ENCODE peak calls at places on chromosome 2, in nine cellular contexts. N, C, J, V, S, A, W, Y and D are unnamed samples.

GRCh38 chr2:111918383-111918806 is 20.0 kb downstream of the MERTK start:
- DNase-seq in V (peak), N (no peak), W (no peak), S (no peak), Y (no peak), C (no peak), J (peak), A (no peak), D (peak)

GRCh38 chr2:227703961-227704360 is 13.9 kb downstream of the SLC19A3 start:
- DNase-seq in A (no peak), V (no peak), Y (no peak), N (no peak), J (peak), W (peak), C (no peak), S (no peak), D (no peak)

GRCh38 chr2:70248810-70249438 is 496 bp upstream of the TIA1 start:
- DNase-seq in N (no peak), A (no peak), S (peak), Y (peak), V (peak), W (no peak), J (no peak), C (peak), D (no peak)

GRCh38 chr2:232415138-232415690 is 8.6 kb downstream of the ALPG start:
- DNase-seq in N (no peak), Y (no peak), W (no peak), A (no peak), C (no peak), S (no peak), V (no peak), J (no peak), D (no peak)

GRCh38 chr2:168849610-168850009 is 40.6 kb downstream of the SPC25 start:
- DNase-seq in W (peak), Y (no peak), V (peak), J (peak), A (no peak), C (peak), S (no peak), N (peak), D (peak)

GRCh38 chr2:100381240-100381639 is 36.2 kb downstream of the CHST10 start:
- DNase-seq in Y (peak), C (peak), J (peak), N (peak), A (peak), W (peak), V (peak), S (peak), D (peak)

GRCh38 chr2:158189526-158189925 is 87.8 kb downstream of the UPP2 start:
- DNase-seq in C (no peak), Y (no peak), V (no peak), J (no peak), A (no peak), N (no peak), S (no peak), W (no peak), D (no peak)

GRCh38 chr2:160322320-160322719 is 122.2 kb upstream of the ITGB6 start:
- DNase-seq in W (no peak), S (no peak), Y (no peak), N (no peak), J (no peak), V (no peak), A (no peak), C (no peak), D (no peak)

GRCh38 chr2:133511679-133512078 is 56.6 kb downstream of the NCKAP5 start:
- DNase-seq in J (no peak), V (no peak), Y (no peak), S (no peak), W (no peak), A (no peak), N (no peak), C (no peak), D (no peak)

GRCh38 chr2:14944562-14945346 is 312.2 kb downstream of the LRATD1 start:
- DNase-seq in Y (no peak), V (no peak), A (peak), N (no peak), W (peak), S (no peak), J (peak), C (no peak), D (no peak)

GRCh38 chr2:56369316-56369715 is 185.5 kb downstream of the CCDC85A start:
- DNase-seq in J (no peak), W (no peak), A (no peak), S (no peak), N (no peak), V (no peak), C (no peak), Y (no peak), D (no peak)

GRCh38 chr2:160293401-160293911 is 93.4 kb upstream of the ITGB6 start:
- DNase-seq in A (no peak), W (no peak), C (no peak), Y (no peak), J (peak), N (no peak), V (no peak), S (peak), D (no peak)

GRCh38 chr2:223997938-223998337 is 40.7 kb downstream of the MRPL44 start:
- DNase-seq in C (no peak), W (no peak), A (no peak), V (no peak), J (peak), Y (no peak), N (no peak), S (no peak), D (no peak)

GRCh38 chr2:2647156-2647555 is 316.1 kb upstream of the MYT1L start:
- DNase-seq in Y (no peak), C (no peak), A (no peak), J (peak), V (no peak), S (no peak), N (no peak), W (no peak), D (no peak)

DNA sequence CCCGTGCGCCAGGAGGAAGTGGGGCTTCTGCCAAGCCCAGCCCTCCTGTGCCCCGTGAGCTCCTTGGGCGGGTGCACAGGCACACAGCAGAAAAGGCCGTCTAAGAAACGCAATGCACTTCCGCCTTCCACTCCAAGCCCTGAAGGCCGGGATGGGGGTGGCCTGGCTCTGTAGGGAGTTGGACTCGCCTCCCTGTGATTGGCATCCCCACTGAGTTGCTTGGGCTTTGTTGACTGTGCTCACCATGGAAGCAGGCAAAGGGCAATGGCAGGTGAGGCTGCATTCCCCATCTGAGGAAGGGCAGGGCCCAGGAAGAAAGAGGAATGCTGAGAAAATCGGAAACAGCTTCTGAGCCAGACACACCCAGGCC is 66.8 kb downstream of the CRACDL start:
- DNase-seq in C (no peak), N (no peak), J (no peak), Y (peak), V (no peak), S (no peak), A (no peak), W (no peak), D (no peak)
- TF ChIP-seq POLR2A in C (no peak), N (no peak), J (no peak), Y (no peak), V (no peak), S (no peak), A (no peak), W (no peak), D (no peak)

GRCh38 chr2:74482801-74483674 is at the start of the genes CCDC142 and TTC31:
- DNase-seq in V (peak), J (peak), W (peak), S (peak), C (peak), N (peak), A (peak), Y (peak), D (peak)
- TF ChIP-seq POLR2A in V (peak), J (peak), W (peak), S (no peak), C (peak), N (no peak), A (peak), Y (no peak), D (peak)

DNA sequence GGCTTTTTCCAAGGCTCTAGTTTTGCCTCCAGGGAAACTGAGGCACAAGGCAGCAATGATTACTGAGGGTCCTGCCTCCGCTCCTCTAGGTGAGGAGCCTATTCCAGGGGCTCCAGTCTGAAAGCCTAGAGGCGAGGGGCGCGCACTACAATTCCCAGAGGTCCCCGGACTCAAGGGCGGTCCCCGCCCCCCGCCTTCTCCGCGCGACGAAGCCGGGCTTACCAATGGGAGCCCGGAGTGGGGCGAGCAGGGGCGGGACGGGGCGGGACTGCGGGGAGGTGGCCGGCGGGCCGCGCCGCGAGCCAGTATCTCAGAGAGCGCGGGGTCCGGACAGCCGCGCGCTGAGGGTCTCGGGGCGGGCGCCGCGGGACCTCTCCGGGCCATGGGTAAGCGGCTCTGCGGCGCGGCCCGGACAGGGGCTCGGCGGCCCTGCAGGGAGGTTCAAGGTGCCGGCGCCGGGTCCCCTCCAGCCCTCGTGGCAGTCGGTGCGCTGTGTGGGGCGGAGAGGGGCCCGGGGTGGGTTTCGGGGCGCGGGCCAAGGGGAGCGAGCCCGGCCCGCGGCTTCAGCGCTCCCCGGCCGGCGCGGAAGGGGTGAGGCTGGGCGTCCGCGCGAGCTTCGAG is at the start of gene ARID5A:
- DNase-seq in C (peak), Y (peak), J (peak), W (peak), V (peak), S (peak), N (peak), A (peak), D (peak)
- TF ChIP-seq POLR2A in C (peak), Y (peak), J (peak), W (peak), V (peak), S (peak), N (peak), A (peak), D (peak)

GRCh38 chr2:151106805-151107490 is 154.7 kb downstream of the RBM43 start:
- DNase-seq in C (no peak), W (no peak), Y (no peak), V (no peak), N (no peak), J (no peak), A (no peak), S (no peak), D (no peak)

GRCh38 chr2:151114934-151115333 is 146.7 kb downstream of the RBM43 start:
- DNase-seq in J (peak), S (no peak), W (no peak), V (no peak), C (no peak), A (no peak), N (no peak), Y (no peak), D (no peak)

GRCh38 chr2:151111599-151112278 is 149.9 kb downstream of the RBM43 start:
- DNase-seq in W (peak), S (no peak), Y (no peak), J (peak), C (no peak), V (no peak), A (no peak), N (no peak), D (no peak)
- TF ChIP-seq POLR2A in W (no peak), S (no peak), Y (no peak), J (no peak), C (no peak), V (no peak), A (no peak), N (no peak), D (no peak)

GRCh38 chr2:230713331-230714121 is 884 bp downstream of the CAB39 start:
- DNase-seq in N (peak), J (no peak), V (peak), W (peak), Y (peak), A (no peak), S (peak), C (peak), D (peak)

GRCh38 chr2:230711224-230711623 is 1.4 kb upstream of the CAB39 start:
- DNase-seq in V (no peak), N (no peak), Y (no peak), S (no peak), J (no peak), W (peak), A (no peak), C (no peak), D (no peak)

GRCh38 chr2:230714122-230714453 is 1.4 kb downstream of the CAB39 start:
- DNase-seq in V (no peak), C (no peak), A (no peak), Y (no peak), W (peak), S (no peak), N (no peak), J (peak), D (peak)

GRCh38 chr2:230715201-230715600 is 2.6 kb downstream of the CAB39 start:
- DNase-seq in A (no peak), Y (no peak), W (peak), J (peak), N (no peak), S (no peak), C (no peak), V (no peak), D (peak)

DNA sequence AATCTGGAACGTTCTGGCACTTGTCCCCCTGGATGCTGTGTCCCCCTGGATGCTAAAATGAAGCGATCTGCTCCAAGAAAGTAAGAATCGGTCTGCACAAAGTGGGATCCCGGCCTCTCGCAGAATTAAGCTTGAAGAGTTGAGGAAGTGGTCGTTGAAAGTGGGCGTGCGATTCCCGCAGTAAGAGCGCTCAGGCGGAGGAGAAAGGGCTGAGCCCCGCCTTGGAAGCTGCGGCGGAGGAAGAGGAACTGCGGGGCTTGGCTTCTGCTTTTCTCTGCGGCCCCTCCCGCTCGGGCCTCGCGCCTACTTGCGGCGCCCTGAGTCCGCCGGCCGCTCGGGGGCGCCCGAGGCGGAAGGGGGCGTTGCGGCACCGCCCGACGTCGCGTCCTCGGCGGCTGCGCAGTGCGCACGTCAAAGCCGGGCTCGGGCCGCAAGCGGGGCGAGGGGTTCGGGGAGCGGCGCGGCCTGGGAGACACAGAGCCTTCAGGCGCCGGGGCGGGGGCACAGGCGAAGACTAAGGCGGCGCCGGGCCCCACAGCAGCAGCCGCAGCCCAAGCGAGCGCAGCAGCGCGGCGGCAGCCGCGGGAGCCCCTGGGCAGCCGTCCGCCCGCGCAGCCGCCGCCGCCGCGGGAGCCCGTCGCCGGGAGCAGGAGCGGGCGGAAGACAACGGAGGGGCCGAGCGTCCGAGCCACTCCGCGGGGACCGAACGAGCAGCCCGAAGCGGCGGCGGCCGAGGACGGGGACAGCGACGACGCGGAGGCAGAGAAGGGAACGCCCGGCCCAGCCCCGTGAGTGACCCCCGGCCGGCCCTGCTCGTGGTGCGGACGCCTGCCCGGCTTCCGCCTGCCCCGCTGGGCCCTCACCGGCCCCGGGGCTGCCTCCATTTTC is at the start of gene CAB39:
- DNase-seq in V (peak), A (peak), C (peak), S (peak), Y (peak), W (peak), J (peak), N (peak), D (peak)
- TF ChIP-seq POLR2A in V (peak), A (peak), C (peak), S (peak), Y (no peak), W (peak), J (peak), N (no peak), D (peak)

GRCh38 chr2:121074322-121074932 is 210.6 kb downstream of the TFCP2L1 start:
- DNase-seq in W (peak), V (peak), Y (no peak), A (no peak), S (no peak), C (no peak), J (no peak), N (no peak), D (no peak)

GRCh38 chr2:121073320-121074210 is 211.4 kb downstream of the TFCP2L1 start:
- DNase-seq in N (no peak), S (no peak), W (no peak), C (no peak), V (no peak), J (no peak), Y (no peak), A (no peak), D (no peak)

GRCh38 chr2:121076501-121076820 is 208.5 kb downstream of the TFCP2L1 start:
- DNase-seq in V (no peak), W (no peak), J (no peak), Y (no peak), C (no peak), A (no peak), S (no peak), N (no peak), D (no peak)

GRCh38 chr2:121075641-121076500 is 209.1 kb downstream of the TFCP2L1 start:
- DNase-seq in N (no peak), C (peak), J (no peak), V (peak), S (peak), W (no peak), Y (no peak), A (no peak), D (no peak)

DNA sequence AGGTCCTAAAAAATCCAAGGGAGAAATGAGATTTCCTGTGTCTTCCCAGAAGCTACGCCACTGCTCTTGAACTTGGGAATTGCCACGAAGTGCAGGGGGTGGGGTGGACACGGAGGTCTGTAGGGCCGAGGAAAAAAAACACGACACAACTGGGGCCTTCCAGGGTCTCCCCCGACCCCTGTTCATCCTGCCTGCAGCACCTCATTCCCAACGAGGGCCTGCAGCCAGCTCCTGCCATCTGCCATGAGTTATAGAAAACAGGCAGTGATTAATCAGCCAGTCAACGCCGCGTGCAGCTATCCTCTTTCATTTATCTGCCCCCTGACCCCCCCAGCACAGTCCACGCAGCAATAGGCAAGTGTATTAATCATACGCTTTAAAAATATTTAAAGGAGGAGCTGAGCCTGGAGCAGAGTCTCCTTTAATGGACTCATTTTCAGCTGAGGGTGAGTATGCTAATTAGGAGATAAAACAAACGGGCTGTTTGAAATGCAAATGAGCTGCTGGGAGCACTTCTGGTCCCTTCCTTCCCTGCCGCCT is 209.9 kb downstream of the TFCP2L1 start:
- DNase-seq in S (peak), V (peak), W (peak), A (peak), N (no peak), Y (no peak), C (peak), J (peak), D (peak)
- TF ChIP-seq POLR2A in S (no peak), V (peak), W (peak), A (peak), N (no peak), Y (no peak), C (peak), J (peak), D (peak)

GRCh38 chr2:121736462-121737336 is at the start of gene NIFK:
- DNase-seq in A (peak), Y (peak), W (peak), S (peak), J (peak), V (peak), C (peak), N (peak), D (peak)
- TF ChIP-seq POLR2A in A (peak), Y (no peak), W (peak), S (no peak), J (peak), V (peak), C (peak), N (no peak), D (peak)

GRCh38 chr2:113123731-113124130 is 3.7 kb upstream of the IL1RN start:
- DNase-seq in C (no peak), V (no peak), S (no peak), N (no peak), W (peak), A (no peak), J (no peak), Y (no peak), D (no peak)

GRCh38 chr2:113120861-113121260 is 6.5 kb upstream of the IL1RN start:
- DNase-seq in C (no peak), Y (no peak), J (no peak), A (no peak), S (no peak), W (no peak), V (no peak), N (no peak), D (no peak)

GRCh38 chr2:113124984-113125855 is 2.2 kb upstream of the IL1RN start:
- DNase-seq in C (no peak), W (peak), A (no peak), N (no peak), S (no peak), Y (no peak), V (no peak), J (no peak), D (no peak)

GRCh38 chr2:113124181-113124961 is 3.0 kb upstream of the IL1RN start:
- DNase-seq in J (peak), N (no peak), V (no peak), W (peak), C (no peak), S (no peak), Y (no peak), A (no peak), D (no peak)

GRCh38 chr2:113122364-113122763 is 5.0 kb upstream of the IL1RN start:
- DNase-seq in N (no peak), C (no peak), V (no peak), S (no peak), J (no peak), A (no peak), W (no peak), Y (no peak), D (no peak)
- TF ChIP-seq POLR2A in N (no peak), C (no peak), V (no peak), S (no peak), J (no peak), A (no peak), W (no peak), Y (no peak), D (no peak)

GRCh38 chr2:63842149-63843061 is 709 bp downstream of the UGP2 start:
- DNase-seq in Y (peak), S (peak), A (no peak), N (peak), J (peak), V (peak), W (peak), C (peak), D (peak)
- TF ChIP-seq POLR2A in Y (no peak), S (no peak), A (no peak), N (no peak), J (no peak), V (no peak), W (no peak), C (peak), D (no peak)